ENCODE peak calls at places on chromosome 2, in six cellular contexts. K is HCT116, V is SK-N-SH, C is left lung, A is heart right ventricle, S is coronary artery. U is an unnamed sample.

GRCh38 chr2:234137400-234138014 is 87.0 kb downstream of the SPP2 start:
- DNase-seq in V (no peak), S (no peak), K (no peak), A (no peak), C (no peak), U (no peak)

GRCh38 chr2:143732076-143732475 is 602.9 kb downstream of the ARHGAP15 start:
- DNase-seq in A (no peak), S (no peak), K (no peak), C (no peak), V (no peak), U (no peak)

GRCh38 chr2:229297284-229297683 is 26.2 kb upstream of the PID1 start:
- DNase-seq in K (no peak), V (no peak), A (peak), S (no peak), C (no peak), U (no peak)

GRCh38 chr2:127371037-127371436 is 16.7 kb downstream of the MAP3K2 start:
- DNase-seq in C (no peak), A (peak), S (peak), V (no peak), K (peak), U (no peak)

GRCh38 chr2:68225119-68225632 is 27.2 kb downstream of the PPP3R1 start:
- DNase-seq in S (no peak), C (peak), A (no peak), K (peak), V (peak), U (no peak)

GRCh38 chr2:138713509-138713908 is 66.7 kb downstream of the NXPH2 start:
- DNase-seq in A (no peak), V (no peak), K (no peak), C (no peak), S (no peak), U (no peak)

GRCh38 chr2:200138386-200139184 is 167.9 kb upstream of the SPATS2L start:
- DNase-seq in V (no peak), A (no peak), S (no peak), C (no peak), K (no peak), U (no peak)

GRCh38 chr2:226490172-226490571 is 309.4 kb downstream of the IRS1 start:
- DNase-seq in V (no peak), S (no peak), K (no peak), A (no peak), C (no peak), U (no peak)

GRCh38 chr2:161165811-161166210 is 5.6 kb downstream of the TANK start:
- DNase-seq in A (no peak), S (no peak), C (no peak), K (no peak), V (no peak), U (no peak)

GRCh38 chr2:28334527-28334891 is 58.1 kb upstream of the FOSL2 start:
- DNase-seq in V (peak), S (no peak), K (no peak), C (no peak), A (peak), U (no peak)

GRCh38 chr2:195304310-195304709 is 352.7 kb upstream of the SLC39A10 start:
- DNase-seq in S (no peak), V (no peak), K (peak), A (no peak), C (no peak), U (no peak)

GRCh38 chr2:114577657-114578056 is 135.2 kb downstream of the DPP10 start:
- DNase-seq in S (no peak), K (no peak), C (no peak), A (no peak), V (no peak), U (no peak)

GRCh38 chr2:112183327-112184025 is 45.3 kb downstream of the FBLN7 start:
- DNase-seq in C (no peak), S (no peak), K (no peak), V (no peak), A (no peak), U (no peak)

GRCh38 chr2:100877555-100877954 is 57.6 kb downstream of the NPAS2 start:
- DNase-seq in V (no peak), C (no peak), S (no peak), K (no peak), A (no peak), U (no peak)

GRCh38 chr2:157747695-157748370 is 119.2 kb upstream of the ACVR1C start:
- DNase-seq in V (peak), K (no peak), S (no peak), C (no peak), A (no peak), U (no peak)

GRCh38 chr2:188984680-188985079 is 10.5 kb downstream of the COL3A1 start:
- DNase-seq in A (no peak), V (no peak), C (no peak), S (no peak), K (no peak), U (no peak)

GRCh38 chr2:122172812-122173211 is 417.4 kb downstream of the TSN start:
- DNase-seq in K (no peak), V (no peak), C (no peak), A (no peak), S (no peak), U (no peak)

GRCh38 chr2:20438334-20439192 is 8.3 kb upstream of the RHOB start:
- DNase-seq in V (no peak), A (no peak), K (no peak), S (peak), C (peak), U (no peak)

GRCh38 chr2:74440005-74440377 is 1.7 kb downstream of the RTKN start:
- DNase-seq in A (peak), C (no peak), S (no peak), V (peak), K (no peak), U (no peak)

GRCh38 chr2:164599954-164600589 is 21.2 kb downstream of the GRB14 start:
- DNase-seq in A (peak), V (peak), K (peak), S (no peak), C (no peak), U (no peak)

GRCh38 chr2:98583516-98583865 is 24.8 kb downstream of the COA5 start:
- DNase-seq in V (no peak), C (no peak), A (no peak), S (no peak), K (no peak), U (no peak)

GRCh38 chr2:237464757-237465391 is 22.2 kb upstream of the MLPH start:
- DNase-seq in V (no peak), C (no peak), K (no peak), A (no peak), S (no peak), U (no peak)

GRCh38 chr2:95294579-95295250 is 2.4 kb upstream of the KCNIP3 start:
- DNase-seq in A (no peak), K (no peak), V (no peak), S (no peak), C (no peak), U (no peak)

GRCh38 chr2:8477511-8478132 is 204.2 kb upstream of the ID2 start:
- DNase-seq in A (no peak), V (no peak), C (no peak), S (no peak), K (no peak), U (no peak)

GRCh38 chr2:47386551-47386950 is 16.4 kb upstream of the MSH2 start:
- DNase-seq in K (no peak), C (no peak), A (no peak), V (no peak), S (no peak), U (no peak)

GRCh38 chr2:25558262-25558661 is 115.1 kb downstream of the DTNB start:
- DNase-seq in K (no peak), A (no peak), S (no peak), V (no peak), C (no peak), U (no peak)

GRCh38 chr2:1491751-1492150 is 78.5 kb downstream of the TPO start:
- DNase-seq in C (peak), K (no peak), S (peak), A (no peak), V (no peak), U (no peak)

DNA sequence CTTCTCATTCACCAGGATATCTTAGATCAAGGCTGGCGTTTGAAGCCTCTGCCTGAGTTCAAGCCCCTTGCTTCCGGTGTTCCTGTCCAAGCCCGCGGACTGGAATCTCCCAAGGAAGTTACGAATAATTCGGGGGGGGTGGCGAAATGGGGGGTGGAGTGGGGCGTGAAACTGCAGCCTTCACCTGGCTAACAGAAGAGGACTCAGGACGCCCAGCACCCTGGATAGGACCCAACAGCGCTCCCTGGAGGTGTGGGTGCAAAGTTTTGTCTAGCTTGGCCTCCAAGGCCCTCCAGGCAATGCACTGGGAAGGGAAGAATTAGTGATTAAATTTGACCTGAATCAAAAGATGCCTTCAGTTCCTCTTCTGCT is 872 bp upstream of the TRIB2 start:
- DNase-seq in K (peak), S (peak), V (peak), C (peak), A (peak), U (peak)
- TF ChIP-seq CTCF in K (peak), S (peak), V (peak), C (peak), A (peak), U (peak)

DNA sequence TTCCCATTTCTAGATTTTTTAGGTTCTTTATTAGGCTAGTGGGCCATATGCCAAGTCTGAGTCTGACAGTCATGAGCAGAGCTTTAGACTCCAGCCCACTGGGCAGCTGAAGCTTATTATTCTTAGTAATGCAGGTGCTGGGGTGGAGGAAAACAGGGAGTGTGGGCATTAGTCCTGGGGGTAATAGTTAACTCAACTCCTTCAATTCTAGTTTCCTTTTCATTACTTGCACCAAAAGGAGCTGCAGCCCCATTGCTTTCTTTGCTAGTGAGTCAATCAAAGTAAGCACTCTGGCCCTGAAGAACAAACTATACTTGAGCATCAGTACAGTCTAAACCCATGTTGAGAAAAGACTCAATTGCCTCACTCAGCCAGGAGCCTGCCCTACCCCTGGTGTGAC is 35.5 kb downstream of the ICOS start:
- DNase-seq in S (no peak), K (no peak), A (no peak), V (no peak), C (no peak), U (no peak)
- H3K27ac ChIP-seq in S (peak), K (no peak), A (no peak), V (no peak), C (no peak), U (no peak)

DNA sequence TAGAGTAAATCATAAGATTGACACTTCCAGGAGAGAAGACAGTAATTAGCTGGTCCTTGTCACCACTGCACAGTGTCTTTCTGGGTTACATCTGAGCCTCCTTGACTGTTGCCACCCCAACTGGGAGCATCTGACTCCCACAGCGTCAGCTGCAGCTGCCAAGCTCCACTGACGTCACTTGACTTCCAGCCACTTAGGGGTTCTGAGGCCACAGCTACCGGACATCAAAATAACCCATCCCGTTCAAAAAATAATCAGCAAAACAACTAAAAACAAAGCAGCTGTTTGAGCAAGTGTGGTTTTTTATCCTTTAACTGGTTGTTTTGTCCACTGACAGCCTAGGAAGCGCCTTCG is 206.5 kb upstream of the AGAP1 start:
- DNase-seq in V (no peak), K (no peak), A (peak), C (no peak), S (no peak), U (no peak)
- TF ChIP-seq CTCF in V (no peak), K (no peak), A (no peak), C (no peak), S (no peak), U (no peak)

DNA sequence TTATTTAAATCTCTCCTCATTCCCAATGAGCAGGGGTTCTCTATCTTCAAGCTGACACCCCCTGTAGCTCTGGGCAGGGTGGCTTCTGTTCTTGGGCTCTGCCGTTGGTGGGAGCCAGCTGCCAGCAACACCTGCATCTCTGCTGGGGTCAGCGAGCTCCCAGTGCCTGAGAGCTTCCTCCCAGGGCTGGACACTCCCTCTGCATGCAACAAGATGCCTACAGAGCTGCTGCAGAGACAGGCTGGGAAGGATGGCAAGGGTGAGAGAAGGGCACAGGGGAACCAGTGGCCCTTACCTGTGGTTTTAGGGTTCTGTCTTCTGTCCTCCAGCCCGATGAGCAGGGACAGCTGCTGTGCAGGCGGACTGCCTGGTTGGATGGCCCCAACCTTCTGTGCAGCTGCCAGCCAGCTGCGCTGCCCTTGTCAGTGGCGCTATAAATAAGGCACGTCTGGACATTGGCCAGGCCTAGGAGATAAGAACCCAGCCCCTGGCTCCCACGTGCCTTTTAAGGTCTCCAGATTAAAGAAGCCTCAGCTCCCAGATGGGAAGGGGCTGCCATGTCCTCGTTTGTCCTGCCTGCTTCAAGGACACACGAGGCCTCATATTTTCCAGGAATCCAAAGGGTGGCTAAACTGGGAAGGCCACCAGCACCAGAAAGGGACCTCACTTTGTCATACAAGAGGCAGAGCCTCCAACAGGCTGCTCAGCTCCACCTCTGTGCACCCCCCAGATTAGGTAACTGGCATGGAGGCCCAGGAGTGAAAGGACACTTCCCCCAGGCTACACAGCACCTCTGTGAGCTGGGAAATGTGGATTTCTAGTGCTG is 39.5 kb upstream of the FHL2 start:
- DNase-seq in A (peak), K (no peak), S (no peak), C (no peak), V (peak), U (no peak)
- H3K27ac ChIP-seq in A (peak), K (no peak), S (no peak), C (peak), V (peak), U (no peak)

GRCh38 chr2:109318949-109319342 is 189.9 kb downstream of the SH3RF3 start:
- DNase-seq in V (no peak), C (no peak), A (no peak), K (no peak), S (no peak), U (no peak)

GRCh38 chr2:109317471-109318090 is 188.6 kb downstream of the SH3RF3 start:
- DNase-seq in A (no peak), S (no peak), K (no peak), V (no peak), C (no peak), U (no peak)

GRCh38 chr2:109320195-109320935 is 191.4 kb downstream of the SH3RF3 start:
- DNase-seq in K (no peak), C (no peak), V (no peak), S (no peak), A (no peak), U (no peak)

GRCh38 chr2:109316091-109316490 is 187.1 kb downstream of the SH3RF3 start:
- DNase-seq in V (no peak), S (no peak), A (no peak), C (no peak), K (no peak), U (no peak)

GRCh38 chr2:109318150-109318948 is 189.3 kb downstream of the SH3RF3 start:
- DNase-seq in K (no peak), V (peak), A (peak), C (peak), S (peak), U (no peak)
- TF ChIP-seq CTCF in K (no peak), V (no peak), A (peak), C (no peak), S (no peak), U (no peak)

GRCh38 chr2:27072950-27073349 is 1.5 kb upstream of the OST4 start:
- DNase-seq in V (no peak), S (no peak), K (no peak), C (no peak), A (no peak), U (no peak)
- H3K27ac ChIP-seq in V (peak), S (peak), K (no peak), C (peak), A (peak), U (no peak)

DNA sequence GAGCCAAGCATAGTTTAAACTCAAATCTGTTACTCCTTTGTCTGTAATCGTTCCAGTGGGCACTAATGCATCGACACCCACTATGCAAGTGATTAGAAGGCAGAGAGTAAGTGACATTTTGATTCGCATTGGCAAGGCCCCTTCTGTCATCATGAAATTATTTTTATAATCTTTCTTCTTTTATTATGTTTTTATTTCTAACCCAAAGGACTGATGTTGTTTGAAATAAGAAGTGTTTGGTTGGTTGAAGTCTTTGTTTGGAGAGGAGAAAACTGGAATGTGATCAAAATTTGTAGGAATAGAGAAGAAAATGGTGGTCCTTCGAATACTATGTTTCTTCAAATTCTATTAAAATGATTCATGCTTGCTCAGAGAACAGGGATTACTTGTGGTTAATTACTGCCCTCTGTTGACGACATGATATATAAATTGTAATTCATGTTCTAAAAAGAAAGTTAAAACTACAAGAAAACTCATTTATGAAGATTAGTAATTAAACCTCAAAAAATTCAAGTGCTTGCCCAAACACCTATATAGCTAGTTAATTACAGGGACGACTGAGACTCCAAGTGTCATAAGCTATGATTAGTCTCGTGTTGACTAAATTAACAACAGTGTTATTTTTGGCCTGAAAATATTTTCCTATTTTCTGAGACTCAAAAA is 26.4 kb upstream of the TFPI start:
- DNase-seq in C (no peak), S (no peak), A (no peak), V (peak), K (peak), U (no peak)
- TF ChIP-seq CTCF in C (peak), S (peak), A (peak), V (peak), K (peak), U (no peak)

GRCh38 chr2:344811-345210 is 56.9 kb upstream of the ALKAL2 start:
- DNase-seq in A (no peak), S (no peak), V (no peak), C (no peak), K (no peak), U (no peak)

GRCh38 chr2:348517-348916 is 60.6 kb upstream of the ALKAL2 start:
- DNase-seq in S (no peak), A (no peak), C (no peak), V (no peak), K (no peak), U (no peak)

DNA sequence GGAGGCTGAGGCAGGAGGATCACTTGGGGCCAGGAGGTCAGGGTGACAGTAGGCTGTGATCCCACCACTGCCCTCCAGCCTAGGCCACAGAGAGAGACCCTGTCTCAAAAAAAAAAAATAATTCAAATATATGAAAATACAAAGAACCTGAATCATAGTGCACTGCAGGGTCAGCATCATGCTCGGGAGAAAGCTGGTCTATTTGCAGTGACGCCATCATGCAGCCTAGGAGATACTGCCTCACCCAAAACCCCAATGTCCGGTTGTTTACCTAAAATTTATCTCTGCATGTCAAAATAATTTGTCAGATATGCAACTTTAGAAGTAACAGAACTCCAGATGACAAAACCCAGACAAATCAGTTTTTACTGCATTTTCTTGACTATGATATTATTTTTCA is 61.5 kb upstream of the ALKAL2 start:
- DNase-seq in S (no peak), A (no peak), K (no peak), C (no peak), V (no peak), U (no peak)
- H3K27ac ChIP-seq in S (no peak), A (no peak), K (no peak), C (no peak), V (no peak), U (no peak)